ENCODE peak calls at places on chromosomes 1 and 21, in four cellular contexts. O is keratinocyte, E is endothelial cell of umbilical vein, I is neural progenitor cell. R is an unnamed sample. For H3K4me1, the result is how much of the 10 kb centered on the place peaks cover.

GRCh38 chr1:54069792-54070548 is 16.6 kb downstream of the TCEANC2 start:
- DNase-seq in O (no peak), E (peak), I (peak), R (no peak)

GRCh38 chr1:157085416-157085815 is 14.2 kb downstream of the ETV3L start:
- DNase-seq in O (no peak), E (no peak), I (no peak), R (no peak)

GRCh38 chr1:181089017-181089776 is 697 bp downstream of the IER5 start:
- DNase-seq in O (no peak), E (no peak), I (peak), R (peak)

GRCh38 chr21:29943885-29944284 is 4.1 kb upstream of the GRIK1 start:
- DNase-seq in O (no peak), E (no peak), I (peak), R (no peak)

GRCh38 chr21:37551406-37552355 is 185.1 kb downstream of the DYRK1A start:
- DNase-seq in O (no peak), E (peak), I (no peak), R (no peak)

GRCh38 chr1:103492003-103492665 is 33.4 kb upstream of the RNPC3 start:
- DNase-seq in O (no peak), E (no peak), I (no peak), R (no peak)

GRCh38 chr21:33402011-33402979 is 918 bp upstream of the IFNGR2 start:
- DNase-seq in O (no peak), E (peak), I (peak), R (peak)

GRCh38 chr1:53822931-53823330 is 15.2 kb downstream of the NDC1 start:
- DNase-seq in O (no peak), E (no peak), I (no peak), R (no peak)

GRCh38 chr1:37673920-37674319 is 18.4 kb upstream of the CDCA8 start:
- DNase-seq in O (no peak), E (no peak), I (no peak), R (peak)

GRCh38 chr1:53600001-53600400 is 139.0 kb downstream of the GLIS1 start:
- DNase-seq in O (no peak), E (no peak), I (no peak), R (no peak)

GRCh38 chr1:226697151-226697575 is 41.9 kb downstream of the ITPKB start:
- DNase-seq in O (peak), E (peak), I (no peak), R (no peak)

GRCh38 chr21:32658524-32658923 is 46.3 kb upstream of the CFAP298 start:
- DNase-seq in O (no peak), E (no peak), I (no peak), R (no peak)

GRCh38 chr1:145690587-145691558 is 16.3 kb downstream of the PDZK1 start:
- DNase-seq in O (no peak), E (peak), I (no peak), R (peak)

GRCh38 chr1:186617860-186618780 is 62.1 kb downstream of the PTGS2 start:
- DNase-seq in O (no peak), E (no peak), I (no peak), R (peak)

GRCh38 chr1:25217015-25217414 is 15.3 kb downstream of the SYF2 start:
- DNase-seq in O (no peak), E (no peak), I (no peak), R (no peak)

GRCh38 chr1:31981976-31982375 is 31.7 kb upstream of the KHDRBS1 start:
- DNase-seq in O (no peak), E (no peak), I (no peak), R (peak)

GRCh38 chr1:157920748-157921147 is 72.7 kb upstream of the KIRREL1 start:
- DNase-seq in O (no peak), E (no peak), I (no peak), R (no peak)

GRCh38 chr1:53306168-53306567 is 21.7 kb downstream of the LRP8 start:
- DNase-seq in O (no peak), E (no peak), I (no peak), R (no peak)

DNA sequence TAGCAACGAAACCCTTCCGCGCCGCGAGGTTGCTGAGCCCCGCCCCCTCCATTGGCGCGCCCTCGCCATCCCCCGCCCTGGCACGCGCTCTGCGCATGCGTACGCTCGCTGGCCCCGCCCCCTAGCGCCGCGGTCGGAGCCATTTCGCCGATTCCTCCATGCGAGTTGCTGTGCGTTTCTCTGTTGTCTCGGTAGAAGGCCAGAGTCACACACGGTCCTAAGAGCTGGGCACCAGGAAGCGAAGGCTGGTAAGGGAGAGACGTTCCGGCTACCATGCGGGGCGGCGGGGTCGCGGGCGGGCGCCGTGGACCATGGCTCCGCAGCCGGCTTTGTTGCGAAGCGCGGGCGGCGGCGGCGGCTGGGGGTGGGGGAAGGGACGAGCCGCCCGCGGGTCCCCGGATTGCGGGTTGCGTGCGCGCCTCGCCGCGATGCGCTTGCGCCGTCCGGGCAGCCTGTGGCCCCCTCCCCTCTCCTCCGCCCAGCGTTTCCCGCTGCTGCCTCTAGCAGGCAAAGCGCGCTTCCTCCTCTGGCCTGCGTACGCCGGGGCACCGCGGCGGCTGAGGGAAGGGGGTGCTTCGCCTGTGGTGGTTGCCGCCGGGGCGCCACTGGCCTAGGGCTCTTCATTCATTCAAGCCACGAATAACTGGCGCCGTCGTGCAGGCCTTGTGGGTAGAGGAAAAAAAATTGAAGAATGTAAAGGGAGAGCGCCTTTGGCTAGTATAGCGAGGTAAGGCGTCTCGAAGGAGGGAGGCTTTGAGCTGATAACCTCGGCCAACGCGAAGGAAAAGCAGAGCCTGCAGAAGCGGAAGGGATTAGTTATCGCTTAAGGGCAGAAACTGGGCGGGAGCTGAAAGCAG is at the start of gene DHX9:
- DNase-seq in O (peak), E (peak), I (peak), R (peak)
- H3K9ac ChIP-seq in O (peak), E (peak), I (peak), R (peak)

GRCh38 chr1:21289127-21289526 is 1.1 kb downstream of the ECE1 start:
- DNase-seq in O (no peak), E (no peak), I (no peak), R (no peak)

GRCh38 chr1:21290546-21290944 is 282 bp upstream of the ECE1 start:
- DNase-seq in O (no peak), E (no peak), I (no peak), R (peak)

GRCh38 chr1:21291184-21291583 is 921 bp upstream of the ECE1 start:
- DNase-seq in O (no peak), E (no peak), I (no peak), R (no peak)

GRCh38 chr1:21287905-21288514 is 2.3 kb downstream of the ECE1 start:
- DNase-seq in O (no peak), E (no peak), I (no peak), R (no peak)

DNA sequence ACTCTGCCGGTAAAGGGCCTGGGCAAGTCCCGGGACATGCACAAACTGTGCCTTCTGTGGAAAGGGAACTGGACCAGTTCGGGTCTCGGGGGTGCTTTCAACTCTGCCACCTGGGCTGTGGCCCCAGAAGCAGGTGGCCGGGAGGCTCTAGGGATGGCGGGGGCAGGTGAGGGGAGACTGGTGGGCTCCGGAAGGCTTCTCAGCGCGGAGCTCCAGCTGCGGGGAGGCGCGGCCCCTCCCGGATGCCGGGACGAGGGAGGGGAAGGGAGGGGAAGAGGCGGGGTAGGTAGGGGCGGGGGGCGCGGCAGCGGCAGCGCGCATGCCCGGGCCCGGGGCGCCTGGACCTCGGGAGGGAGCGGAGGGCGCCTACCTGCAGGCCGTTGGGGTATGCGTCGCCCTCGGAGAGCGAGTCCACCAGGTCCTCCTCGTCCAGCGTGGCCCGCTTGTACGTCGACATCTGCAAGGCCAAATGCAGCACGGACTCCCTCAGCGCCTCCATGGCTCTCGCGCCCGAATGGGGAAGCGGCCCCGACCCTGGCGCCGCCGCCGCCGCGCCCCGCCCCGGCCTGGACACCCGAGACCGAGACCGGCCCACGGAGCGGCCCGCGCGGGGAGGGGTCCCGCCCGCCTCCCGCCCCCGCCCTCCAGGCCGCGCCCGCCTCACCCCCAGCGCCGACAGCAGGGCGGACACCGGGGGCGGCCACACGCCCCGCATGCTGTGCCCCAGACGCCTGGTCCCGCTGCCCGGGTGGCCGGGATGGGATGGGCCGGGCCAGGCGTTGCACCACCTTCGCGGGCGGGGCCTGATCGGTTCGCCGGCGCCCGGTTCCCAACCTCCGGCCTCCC is at the start of gene ECE1:
- DNase-seq in O (no peak), E (peak), I (peak), R (peak)
- H3K4me1 ChIP-seq in O (under half), E (under half), I (under half), R (under half)

GRCh38 chr1:28646040-28646439 is 2.4 kb upstream of the RNU11 start:
- DNase-seq in O (no peak), E (no peak), I (no peak), R (no peak)

GRCh38 chr1:28642056-28642846 is 616 bp downstream of the TAF12 start:
- DNase-seq in O (no peak), E (peak), I (no peak), R (no peak)

GRCh38 chr1:28642847-28643635 is at the start of gene TAF12:
- DNase-seq in O (peak), E (peak), I (peak), R (peak)

DNA sequence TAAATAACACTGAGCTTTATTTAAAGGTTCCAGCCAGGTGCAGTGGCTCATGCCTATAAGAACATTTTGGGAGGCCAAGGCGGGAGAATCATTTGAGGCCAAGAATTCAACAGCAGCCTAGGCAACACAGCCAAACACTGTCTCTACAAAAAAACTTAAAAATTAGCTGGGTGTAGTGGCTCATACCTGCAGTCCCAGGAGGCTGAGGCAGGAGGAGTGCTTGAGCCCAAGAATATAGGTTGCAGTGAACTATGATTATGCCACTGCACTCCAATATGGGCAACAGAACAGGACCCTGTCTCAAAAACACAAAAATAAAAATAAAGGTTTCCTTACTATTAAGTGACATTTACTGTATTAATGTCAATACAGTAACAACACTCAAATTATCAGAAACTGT is 2.1 kb downstream of the TAF12 start:
- DNase-seq in O (no peak), E (peak), I (peak), R (peak)
- TF ChIP-seq CTCF in O (peak), E (peak), I (peak), R (peak)

DNA sequence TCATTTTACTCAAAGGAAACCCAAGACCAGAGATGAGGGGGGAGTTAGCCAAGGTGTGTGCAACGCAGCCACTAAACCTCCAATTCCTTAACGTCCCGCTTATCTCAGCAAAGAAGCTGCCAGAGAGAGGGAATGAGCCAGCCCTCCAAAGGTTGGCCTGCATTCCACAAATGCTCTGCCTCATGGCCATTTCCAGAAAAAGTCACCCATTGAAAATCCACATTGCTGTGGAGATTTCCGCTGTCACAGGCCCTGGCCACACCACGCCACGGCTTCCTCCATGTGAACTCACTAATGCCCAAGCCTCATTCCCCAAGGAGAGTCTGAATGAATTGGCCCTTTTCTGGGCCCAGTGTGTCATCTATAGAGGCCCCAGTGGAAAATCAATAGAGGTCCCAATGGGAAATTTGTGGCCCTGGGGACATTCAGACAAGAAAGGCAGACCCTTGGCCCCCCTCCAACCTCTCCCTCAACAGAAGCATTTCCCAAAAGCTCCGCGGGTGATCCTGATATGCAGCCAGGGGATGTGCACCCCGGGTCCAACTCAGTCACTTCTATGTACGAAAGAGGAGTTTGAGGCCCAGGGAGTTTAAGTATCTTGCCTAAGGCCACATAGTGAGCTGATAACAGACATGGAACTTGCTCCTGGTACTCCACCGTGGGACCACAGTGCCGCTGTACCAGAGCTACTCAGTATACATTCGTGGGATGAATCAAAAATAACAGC is 8.8 kb downstream of the EPHA2 start:
- DNase-seq in O (no peak), E (peak), I (no peak), R (no peak)
- H3K9ac ChIP-seq in O (peak), E (peak), I (no peak), R (no peak)